ENCODE peak calls at places on chromosomes 4 and X, in seven cellular contexts. One of them, this sample, is unnamed.

GRCh38 chr4:184355111-184355604 is 119.2 kb downstream of the IRF2 start:
- DNase-seq in hepatocyte: peak; percentile 56
- DNase-seq in lung: peak; percentile 45
- DNase-seq in right atrium auricular region: peak; percentile 63
- DNase-seq in heart right ventricle: no peak
- DNase-seq in left lung: no peak
- DNase-seq in cardiac muscle cell: no peak
- DNase-seq in this sample: no peak

GRCh38 chr4:73948990-73949706 is 32.7 kb downstream of the PF4 start:
- DNase-seq in hepatocyte: no peak
- DNase-seq in lung: no peak
- DNase-seq in right atrium auricular region: no peak
- DNase-seq in heart right ventricle: no peak
- DNase-seq in left lung: no peak
- DNase-seq in cardiac muscle cell: no peak
- DNase-seq in this sample: no peak

GRCh38 chrX:148871422-148872152 is 371.2 kb downstream of the AFF2 start:
- DNase-seq in hepatocyte: no peak
- DNase-seq in lung: no peak
- DNase-seq in right atrium auricular region: no peak
- DNase-seq in heart right ventricle: no peak
- DNase-seq in left lung: no peak
- DNase-seq in cardiac muscle cell: no peak
- DNase-seq in this sample: no peak

GRCh38 chr4:55721651-55722050 is 85.6 kb upstream of the NMU start:
- DNase-seq in hepatocyte: no peak
- DNase-seq in lung: no peak
- DNase-seq in right atrium auricular region: no peak
- DNase-seq in heart right ventricle: no peak
- DNase-seq in left lung: no peak
- DNase-seq in cardiac muscle cell: no peak
- DNase-seq in this sample: no peak

GRCh38 chr4:37453361-37454262 is 209.1 kb downstream of the NWD2 start:
- DNase-seq in hepatocyte: peak; percentile 91
- DNase-seq in lung: peak; percentile 62
- DNase-seq in right atrium auricular region: no peak
- DNase-seq in heart right ventricle: peak; percentile 53
- DNase-seq in left lung: peak; percentile 92
- DNase-seq in cardiac muscle cell: peak; percentile 86
- DNase-seq in this sample: peak; percentile 60

GRCh38 chrX:142068365-142068764 is 136.7 kb downstream of the MAGEC2 start:
- DNase-seq in hepatocyte: no peak
- DNase-seq in lung: no peak
- DNase-seq in right atrium auricular region: no peak
- DNase-seq in heart right ventricle: no peak
- DNase-seq in left lung: no peak
- DNase-seq in cardiac muscle cell: no peak
- DNase-seq in this sample: no peak

GRCh38 chrX:11724122-11725017 is 33.7 kb upstream of the MSL3 start:
- DNase-seq in hepatocyte: peak; percentile 13
- DNase-seq in lung: no peak
- DNase-seq in right atrium auricular region: no peak
- DNase-seq in heart right ventricle: no peak
- DNase-seq in left lung: no peak
- DNase-seq in cardiac muscle cell: peak; percentile 25
- DNase-seq in this sample: no peak

GRCh38 chrX:37767438-37767837 is 12.4 kb upstream of the CYBB start:
- DNase-seq in hepatocyte: no peak
- DNase-seq in lung: no peak
- DNase-seq in right atrium auricular region: no peak
- DNase-seq in heart right ventricle: no peak
- DNase-seq in left lung: no peak
- DNase-seq in cardiac muscle cell: no peak
- DNase-seq in this sample: no peak

GRCh38 chr4:52172166-52172565 is 121.1 kb downstream of the SPATA18 start:
- DNase-seq in hepatocyte: peak; percentile 8
- DNase-seq in lung: no peak
- DNase-seq in right atrium auricular region: no peak
- DNase-seq in heart right ventricle: no peak
- DNase-seq in left lung: no peak
- DNase-seq in cardiac muscle cell: no peak
- DNase-seq in this sample: no peak

GRCh38 chr4:147581601-147582350 is 35.4 kb upstream of the TMEM184C start:
- DNase-seq in hepatocyte: no peak
- DNase-seq in lung: no peak
- DNase-seq in right atrium auricular region: no peak
- DNase-seq in heart right ventricle: no peak
- DNase-seq in left lung: no peak
- DNase-seq in cardiac muscle cell: no peak
- DNase-seq in this sample: no peak

GRCh38 chr4:93184093-93184492 is 644.5 kb upstream of the ATOH1 start:
- DNase-seq in hepatocyte: peak; percentile 7
- DNase-seq in lung: no peak
- DNase-seq in right atrium auricular region: no peak
- DNase-seq in heart right ventricle: no peak
- DNase-seq in left lung: no peak
- DNase-seq in cardiac muscle cell: peak; percentile 63
- DNase-seq in this sample: no peak

GRCh38 chrX:130339408-130340222 is at the start of gene SLC25A14:
- DNase-seq in hepatocyte: peak; percentile 82
- DNase-seq in lung: peak; percentile 77
- DNase-seq in right atrium auricular region: peak; percentile 67
- DNase-seq in heart right ventricle: peak; percentile 60
- DNase-seq in left lung: peak; percentile 87
- DNase-seq in cardiac muscle cell: peak; percentile 82
- DNase-seq in this sample: peak; percentile 67

GRCh38 chr4:138952405-138952804 is 63.2 kb upstream of the NOCT start:
- DNase-seq in hepatocyte: no peak
- DNase-seq in lung: no peak
- DNase-seq in right atrium auricular region: no peak
- DNase-seq in heart right ventricle: no peak
- DNase-seq in left lung: no peak
- DNase-seq in cardiac muscle cell: no peak
- DNase-seq in this sample: no peak

GRCh38 chr4:53532521-53532920 is 58.8 kb downstream of the LNX1 start:
- DNase-seq in hepatocyte: no peak
- DNase-seq in lung: no peak
- DNase-seq in right atrium auricular region: no peak
- DNase-seq in heart right ventricle: no peak
- DNase-seq in left lung: no peak
- DNase-seq in cardiac muscle cell: no peak
- DNase-seq in this sample: no peak

GRCh38 chrX:110082156-110082555 is 79.2 kb downstream of the TMEM164 start:
- DNase-seq in hepatocyte: no peak
- DNase-seq in lung: no peak
- DNase-seq in right atrium auricular region: no peak
- DNase-seq in heart right ventricle: no peak
- DNase-seq in left lung: no peak
- DNase-seq in cardiac muscle cell: no peak
- DNase-seq in this sample: no peak

GRCh38 chrX:153387345-153387744 is 13.8 kb downstream of the PNMA6E start:
- DNase-seq in hepatocyte: no peak
- DNase-seq in lung: no peak
- DNase-seq in right atrium auricular region: no peak
- DNase-seq in heart right ventricle: no peak
- DNase-seq in left lung: no peak
- DNase-seq in cardiac muscle cell: no peak
- DNase-seq in this sample: no peak

GRCh38 chr4:93786149-93786548 is 42.4 kb upstream of the ATOH1 start:
- DNase-seq in hepatocyte: no peak
- DNase-seq in lung: no peak
- DNase-seq in right atrium auricular region: no peak
- DNase-seq in heart right ventricle: no peak
- DNase-seq in left lung: no peak
- DNase-seq in cardiac muscle cell: no peak
- DNase-seq in this sample: no peak

GRCh38 chr4:186724861-186725419 is 1.3 kb upstream of the FAT1 start:
- DNase-seq in hepatocyte: peak; percentile 23
- DNase-seq in lung: no peak
- DNase-seq in right atrium auricular region: no peak
- DNase-seq in heart right ventricle: no peak
- DNase-seq in left lung: no peak
- DNase-seq in cardiac muscle cell: peak; percentile 23
- DNase-seq in this sample: no peak
- H3K36me3 ChIP-seq in hepatocyte: no peaks in the 10 kb centered on the region
- H3K36me3 ChIP-seq in lung: no peaks in the 10 kb centered on the region
- H3K36me3 ChIP-seq in right atrium auricular region: no peaks in the 10 kb centered on the region
- H3K36me3 ChIP-seq in heart right ventricle: no peaks in the 10 kb centered on the region
- H3K36me3 ChIP-seq in left lung: no peaks in the 10 kb centered on the region
- H3K36me3 ChIP-seq in cardiac muscle cell: no peaks in the 10 kb centered on the region
- H3K36me3 ChIP-seq in this sample: no peaks in the 10 kb centered on the region

GRCh38 chr4:47483722-47484121 is 1.4 kb upstream of the ATP10D start:
- DNase-seq in hepatocyte: no peak
- DNase-seq in lung: no peak
- DNase-seq in right atrium auricular region: no peak
- DNase-seq in heart right ventricle: no peak
- DNase-seq in left lung: no peak
- DNase-seq in cardiac muscle cell: no peak
- DNase-seq in this sample: no peak
- TF ChIP-seq CTCF in hepatocyte: no peak
- TF ChIP-seq CTCF in lung: no peak
- TF ChIP-seq CTCF in right atrium auricular region: no peak
- TF ChIP-seq CTCF in heart right ventricle: no peak
- TF ChIP-seq CTCF in left lung: no peak
- TF ChIP-seq CTCF in cardiac muscle cell: no peak
- TF ChIP-seq CTCF in this sample: no peak

DNA sequence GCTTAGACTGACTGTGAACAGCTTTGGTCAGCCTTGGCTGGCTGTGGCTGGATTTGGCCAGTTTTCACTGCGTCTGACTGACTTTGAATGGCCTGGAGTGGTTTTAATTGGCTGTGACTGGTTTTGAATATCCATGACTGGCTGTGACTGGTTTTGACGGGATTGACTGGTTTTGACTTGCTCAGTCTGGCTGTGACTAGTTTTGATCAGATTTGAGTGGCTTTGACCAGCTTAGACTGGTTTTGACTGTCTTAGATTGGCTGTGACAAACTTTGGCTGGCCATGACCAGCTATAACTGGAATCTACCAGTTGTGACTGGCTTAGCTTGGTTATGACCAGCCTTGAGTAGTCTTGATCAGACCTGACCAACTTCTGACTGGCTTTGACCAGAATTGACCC is 168.4 kb upstream of the AMOT start:
- DNase-seq in hepatocyte: no peak
- DNase-seq in lung: no peak
- DNase-seq in right atrium auricular region: no peak
- DNase-seq in heart right ventricle: no peak
- DNase-seq in left lung: no peak
- DNase-seq in cardiac muscle cell: no peak
- DNase-seq in this sample: no peak
- H3K4me1 ChIP-seq in hepatocyte: no peaks in the 10 kb centered on the region
- H3K4me1 ChIP-seq in lung: no peaks in the 10 kb centered on the region
- H3K4me1 ChIP-seq in right atrium auricular region: no peaks in the 10 kb centered on the region
- H3K4me1 ChIP-seq in heart right ventricle: no peaks in the 10 kb centered on the region
- H3K4me1 ChIP-seq in left lung: no peaks in the 10 kb centered on the region
- H3K4me1 ChIP-seq in cardiac muscle cell: peaks cover 3% of the 10 kb centered on the region
- H3K4me1 ChIP-seq in this sample: no peaks in the 10 kb centered on the region

GRCh38 chrX:105610401-105610800 is 211.9 kb upstream of the NRK start:
- DNase-seq in hepatocyte: no peak
- DNase-seq in lung: no peak
- DNase-seq in right atrium auricular region: no peak
- DNase-seq in heart right ventricle: no peak
- DNase-seq in left lung: no peak
- DNase-seq in cardiac muscle cell: no peak
- DNase-seq in this sample: no peak
- H3K36me3 ChIP-seq in hepatocyte: no peaks in the 10 kb centered on the region
- H3K36me3 ChIP-seq in lung: no peaks in the 10 kb centered on the region
- H3K36me3 ChIP-seq in right atrium auricular region: no peaks in the 10 kb centered on the region
- H3K36me3 ChIP-seq in heart right ventricle: no peaks in the 10 kb centered on the region
- H3K36me3 ChIP-seq in left lung: no peaks in the 10 kb centered on the region
- H3K36me3 ChIP-seq in cardiac muscle cell: no peaks in the 10 kb centered on the region
- H3K36me3 ChIP-seq in this sample: no peaks in the 10 kb centered on the region

GRCh38 chr4:83040269-83040668 is 5.3 kb downstream of the COPS4 start:
- DNase-seq in hepatocyte: no peak
- DNase-seq in lung: no peak
- DNase-seq in right atrium auricular region: no peak
- DNase-seq in heart right ventricle: no peak
- DNase-seq in left lung: no peak
- DNase-seq in cardiac muscle cell: no peak
- DNase-seq in this sample: no peak
- TF ChIP-seq CTCF in hepatocyte: no peak
- TF ChIP-seq CTCF in lung: no peak
- TF ChIP-seq CTCF in right atrium auricular region: no peak
- TF ChIP-seq CTCF in heart right ventricle: no peak
- TF ChIP-seq CTCF in left lung: no peak
- TF ChIP-seq CTCF in cardiac muscle cell: no peak
- TF ChIP-seq CTCF in this sample: no peak

GRCh38 chr4:137278431-137278830 is 253.9 kb downstream of the PCDH18 start:
- DNase-seq in hepatocyte: no peak
- DNase-seq in lung: no peak
- DNase-seq in right atrium auricular region: no peak
- DNase-seq in heart right ventricle: no peak
- DNase-seq in left lung: no peak
- DNase-seq in cardiac muscle cell: no peak
- DNase-seq in this sample: no peak

GRCh38 chr4:137274404-137274803 is 257.9 kb downstream of the PCDH18 start:
- DNase-seq in hepatocyte: peak; percentile 6
- DNase-seq in lung: no peak
- DNase-seq in right atrium auricular region: no peak
- DNase-seq in heart right ventricle: no peak
- DNase-seq in left lung: no peak
- DNase-seq in cardiac muscle cell: no peak
- DNase-seq in this sample: no peak
- H3K4me1 ChIP-seq in hepatocyte: no peaks in the 10 kb centered on the region
- H3K4me1 ChIP-seq in lung: no peaks in the 10 kb centered on the region
- H3K4me1 ChIP-seq in right atrium auricular region: no peaks in the 10 kb centered on the region
- H3K4me1 ChIP-seq in heart right ventricle: no peaks in the 10 kb centered on the region
- H3K4me1 ChIP-seq in left lung: no peaks in the 10 kb centered on the region
- H3K4me1 ChIP-seq in cardiac muscle cell: no peaks in the 10 kb centered on the region
- H3K4me1 ChIP-seq in this sample: no peaks in the 10 kb centered on the region

This sample was measured in psoas muscle.